ENCODE peak calls at places on chromosomes 16 and 17, in four cellular contexts. One of them, this sample, is unnamed.

GRCh38 chr16:3578610-3579551 is 1.7 kb upstream of the NLRC3 start:
- DNase-seq in NCI-H2081: no peak
- DNase-seq in endothelial cell: no peak
- DNase-seq in activated CD4-positive, CD25-positive, alpha-beta regulatory T cell treated with anti-CD3 and anti-CD28 coated beads, Interleukin-2, amount 50 U/mL, for 16 hours: peak; percentile 16
- DNase-seq in this sample: no peak

GRCh38 chr17:77435272-77436057 is 294.7 kb downstream of the SEC14L1 start:
- DNase-seq in NCI-H2081: no peak
- DNase-seq in endothelial cell: no peak
- DNase-seq in activated CD4-positive, CD25-positive, alpha-beta regulatory T cell treated with anti-CD3 and anti-CD28 coated beads, Interleukin-2, amount 50 U/mL, for 16 hours: no peak
- DNase-seq in this sample: no peak

GRCh38 chr16:57064995-57065394 is 27.4 kb upstream of the CPNE2 start:
- DNase-seq in NCI-H2081: no peak
- DNase-seq in endothelial cell: no peak
- DNase-seq in activated CD4-positive, CD25-positive, alpha-beta regulatory T cell treated with anti-CD3 and anti-CD28 coated beads, Interleukin-2, amount 50 U/mL, for 16 hours: no peak
- DNase-seq in this sample: no peak

GRCh38 chr17:83119987-83120864 is 40.8 kb downstream of the METRNL start:
- DNase-seq in NCI-H2081: no peak
- DNase-seq in endothelial cell: no peak
- DNase-seq in activated CD4-positive, CD25-positive, alpha-beta regulatory T cell treated with anti-CD3 and anti-CD28 coated beads, Interleukin-2, amount 50 U/mL, for 16 hours: no peak
- DNase-seq in this sample: no peak

GRCh38 chr16:57167951-57168350 is 17.9 kb downstream of the PSME3IP1 start:
- DNase-seq in NCI-H2081: peak; percentile 11
- DNase-seq in endothelial cell: no peak
- DNase-seq in activated CD4-positive, CD25-positive, alpha-beta regulatory T cell treated with anti-CD3 and anti-CD28 coated beads, Interleukin-2, amount 50 U/mL, for 16 hours: no peak
- DNase-seq in this sample: no peak

GRCh38 chr17:47739150-47739549 is 6.1 kb downstream of the TBX21 start:
- DNase-seq in NCI-H2081: no peak
- DNase-seq in endothelial cell: no peak
- DNase-seq in activated CD4-positive, CD25-positive, alpha-beta regulatory T cell treated with anti-CD3 and anti-CD28 coated beads, Interleukin-2, amount 50 U/mL, for 16 hours: no peak
- DNase-seq in this sample: no peak

GRCh38 chr17:29590979-29591736 is 1.7 kb upstream of the GIT1 start:
- DNase-seq in NCI-H2081: peak; percentile 77
- DNase-seq in endothelial cell: no peak
- DNase-seq in activated CD4-positive, CD25-positive, alpha-beta regulatory T cell treated with anti-CD3 and anti-CD28 coated beads, Interleukin-2, amount 50 U/mL, for 16 hours: no peak
- DNase-seq in this sample: no peak

GRCh38 chr16:71927383-71927782 is 32.1 kb downstream of the IST1 start:
- DNase-seq in NCI-H2081: no peak
- DNase-seq in endothelial cell: no peak
- DNase-seq in activated CD4-positive, CD25-positive, alpha-beta regulatory T cell treated with anti-CD3 and anti-CD28 coated beads, Interleukin-2, amount 50 U/mL, for 16 hours: no peak
- DNase-seq in this sample: no peak

GRCh38 chr17:149231-149630 is 11.9 kb downstream of the SCGB1C2 start:
- DNase-seq in NCI-H2081: no peak
- DNase-seq in endothelial cell: peak; percentile 2
- DNase-seq in activated CD4-positive, CD25-positive, alpha-beta regulatory T cell treated with anti-CD3 and anti-CD28 coated beads, Interleukin-2, amount 50 U/mL, for 16 hours: no peak
- DNase-seq in this sample: no peak

GRCh38 chr17:27782791-27783206 is 17.5 kb downstream of the NOS2 start:
- DNase-seq in NCI-H2081: no peak
- DNase-seq in endothelial cell: peak; percentile 42
- DNase-seq in activated CD4-positive, CD25-positive, alpha-beta regulatory T cell treated with anti-CD3 and anti-CD28 coated beads, Interleukin-2, amount 50 U/mL, for 16 hours: no peak
- DNase-seq in this sample: no peak

GRCh38 chr17:71412803-71413202 is 708.0 kb upstream of the SOX9 start:
- DNase-seq in NCI-H2081: no peak
- DNase-seq in endothelial cell: no peak
- DNase-seq in activated CD4-positive, CD25-positive, alpha-beta regulatory T cell treated with anti-CD3 and anti-CD28 coated beads, Interleukin-2, amount 50 U/mL, for 16 hours: no peak
- DNase-seq in this sample: no peak

GRCh38 chr17:22265807-22266206 is 573.5 kb downstream of the KCNJ18 start:
- DNase-seq in NCI-H2081: no peak
- DNase-seq in endothelial cell: no peak
- DNase-seq in activated CD4-positive, CD25-positive, alpha-beta regulatory T cell treated with anti-CD3 and anti-CD28 coated beads, Interleukin-2, amount 50 U/mL, for 16 hours: no peak
- DNase-seq in this sample: no peak

GRCh38 chr17:34765291-34765690 is 185.9 kb downstream of the TMEM132E start:
- DNase-seq in NCI-H2081: no peak
- DNase-seq in endothelial cell: no peak
- DNase-seq in activated CD4-positive, CD25-positive, alpha-beta regulatory T cell treated with anti-CD3 and anti-CD28 coated beads, Interleukin-2, amount 50 U/mL, for 16 hours: no peak
- DNase-seq in this sample: no peak

GRCh38 chr17:83053779-83054451 is 25.5 kb upstream of the METRNL start:
- DNase-seq in NCI-H2081: no peak
- DNase-seq in endothelial cell: no peak
- DNase-seq in activated CD4-positive, CD25-positive, alpha-beta regulatory T cell treated with anti-CD3 and anti-CD28 coated beads, Interleukin-2, amount 50 U/mL, for 16 hours: no peak
- DNase-seq in this sample: no peak

GRCh38 chr16:81073560-81074330 is 3.3 kb downstream of the C16orf46 start:
- DNase-seq in NCI-H2081: no peak
- DNase-seq in endothelial cell: no peak
- DNase-seq in activated CD4-positive, CD25-positive, alpha-beta regulatory T cell treated with anti-CD3 and anti-CD28 coated beads, Interleukin-2, amount 50 U/mL, for 16 hours: no peak
- DNase-seq in this sample: no peak

GRCh38 chr16:81315271-81316175 is 761 bp downstream of the GAN start:
- DNase-seq in NCI-H2081: no peak
- DNase-seq in endothelial cell: peak; percentile 51
- DNase-seq in activated CD4-positive, CD25-positive, alpha-beta regulatory T cell treated with anti-CD3 and anti-CD28 coated beads, Interleukin-2, amount 50 U/mL, for 16 hours: peak; percentile 19
- DNase-seq in this sample: no peak

GRCh38 chr16:21338537-21339268 is 60.6 kb upstream of the CRYM start:
- DNase-seq in NCI-H2081: no peak
- DNase-seq in endothelial cell: no peak
- DNase-seq in activated CD4-positive, CD25-positive, alpha-beta regulatory T cell treated with anti-CD3 and anti-CD28 coated beads, Interleukin-2, amount 50 U/mL, for 16 hours: no peak
- DNase-seq in this sample: no peak

GRCh38 chr17:77098884-77099545 is 41.8 kb upstream of the SEC14L1 start:
- DNase-seq in NCI-H2081: no peak
- DNase-seq in endothelial cell: no peak
- DNase-seq in activated CD4-positive, CD25-positive, alpha-beta regulatory T cell treated with anti-CD3 and anti-CD28 coated beads, Interleukin-2, amount 50 U/mL, for 16 hours: peak; percentile 22
- DNase-seq in this sample: no peak

GRCh38 chr17:42901535-42902229 is 1.1 kb downstream of the G6PC1 start:
- DNase-seq in NCI-H2081: no peak
- DNase-seq in endothelial cell: no peak
- DNase-seq in activated CD4-positive, CD25-positive, alpha-beta regulatory T cell treated with anti-CD3 and anti-CD28 coated beads, Interleukin-2, amount 50 U/mL, for 16 hours: no peak
- DNase-seq in this sample: no peak

GRCh38 chr17:80811181-80812105 is 180.2 kb upstream of the CHMP6 start:
- DNase-seq in NCI-H2081: no peak
- DNase-seq in endothelial cell: no peak
- DNase-seq in activated CD4-positive, CD25-positive, alpha-beta regulatory T cell treated with anti-CD3 and anti-CD28 coated beads, Interleukin-2, amount 50 U/mL, for 16 hours: no peak
- DNase-seq in this sample: no peak

GRCh38 chr17:58083491-58084316 is 485 bp downstream of the DYNLL2 start:
- DNase-seq in NCI-H2081: peak; percentile 38
- DNase-seq in endothelial cell: peak; percentile 44
- DNase-seq in activated CD4-positive, CD25-positive, alpha-beta regulatory T cell treated with anti-CD3 and anti-CD28 coated beads, Interleukin-2, amount 50 U/mL, for 16 hours: peak; percentile 40
- DNase-seq in this sample: peak; percentile 43

GRCh38 chr16:2904922-2905240 is 6.8 kb upstream of the FLYWCH1 start:
- DNase-seq in NCI-H2081: no peak
- DNase-seq in endothelial cell: no peak
- DNase-seq in activated CD4-positive, CD25-positive, alpha-beta regulatory T cell treated with anti-CD3 and anti-CD28 coated beads, Interleukin-2, amount 50 U/mL, for 16 hours: no peak
- DNase-seq in this sample: no peak

GRCh38 chr17:37774508-37774907 is 29.6 kb upstream of the HNF1B start:
- DNase-seq in NCI-H2081: no peak
- DNase-seq in endothelial cell: no peak
- DNase-seq in activated CD4-positive, CD25-positive, alpha-beta regulatory T cell treated with anti-CD3 and anti-CD28 coated beads, Interleukin-2, amount 50 U/mL, for 16 hours: no peak
- DNase-seq in this sample: no peak

This sample was measured in 8988T.